ENCODE peak calls at places on chromosomes 5 and 9, in seven cellular contexts. One of them, this sample, is unnamed.

GRCh38 chr5:17355585-17356346 is 138.3 kb downstream of the BASP1 start:
- DNase-seq in HFF-Myc: no peak
- DNase-seq in T-cell: no peak
- DNase-seq in GDM1: no peak
- DNase-seq in midbrain: no peak
- DNase-seq in NCI-H1105 treated with DMSO at 0.1 percent for 48 hours: no peak
- DNase-seq in frontal cortex: no peak
- DNase-seq in this sample: peak

GRCh38 chr5:112551437-112552018 is 132.5 kb upstream of the EPB41L4A start:
- DNase-seq in T-cell: peak
- DNase-seq in HFF-Myc: peak
- DNase-seq in midbrain: peak
- DNase-seq in frontal cortex: peak
- DNase-seq in GDM1: peak
- DNase-seq in NCI-H1105 treated with DMSO at 0.1 percent for 48 hours: peak
- DNase-seq in this sample: peak

GRCh38 chr5:112238473-112238872 is 180.6 kb downstream of the EPB41L4A start:
- DNase-seq in midbrain: no peak
- DNase-seq in GDM1: no peak
- DNase-seq in NCI-H1105 treated with DMSO at 0.1 percent for 48 hours: no peak
- DNase-seq in frontal cortex: no peak
- DNase-seq in HFF-Myc: no peak
- DNase-seq in T-cell: no peak
- DNase-seq in this sample: peak

GRCh38 chr5:3602713-3603502 is 7.3 kb downstream of the IRX1 start:
- DNase-seq in GDM1: no peak
- DNase-seq in T-cell: no peak
- DNase-seq in NCI-H1105 treated with DMSO at 0.1 percent for 48 hours: no peak
- DNase-seq in midbrain: peak
- DNase-seq in frontal cortex: peak
- DNase-seq in HFF-Myc: no peak
- DNase-seq in this sample: no peak

GRCh38 chr9:113599647-113600476 is 136.3 kb downstream of the RGS3 start:
- DNase-seq in NCI-H1105 treated with DMSO at 0.1 percent for 48 hours: no peak
- DNase-seq in GDM1: no peak
- DNase-seq in midbrain: no peak
- DNase-seq in frontal cortex: no peak
- DNase-seq in T-cell: no peak
- DNase-seq in HFF-Myc: peak
- DNase-seq in this sample: no peak

GRCh38 chr5:176620333-176620981 is 9.9 kb downstream of the SNCB start:
- DNase-seq in NCI-H1105 treated with DMSO at 0.1 percent for 48 hours: no peak
- DNase-seq in frontal cortex: no peak
- DNase-seq in GDM1: no peak
- DNase-seq in HFF-Myc: no peak
- DNase-seq in T-cell: no peak
- DNase-seq in midbrain: no peak
- DNase-seq in this sample: no peak

GRCh38 chr5:9956725-9957124 is 293.0 kb downstream of the ATPSCKMT start:
- DNase-seq in T-cell: no peak
- DNase-seq in NCI-H1105 treated with DMSO at 0.1 percent for 48 hours: no peak
- DNase-seq in HFF-Myc: no peak
- DNase-seq in GDM1: no peak
- DNase-seq in frontal cortex: no peak
- DNase-seq in midbrain: no peak
- DNase-seq in this sample: no peak

GRCh38 chr5:131622633-131623032 is 12.4 kb downstream of the RAPGEF6 start:
- DNase-seq in NCI-H1105 treated with DMSO at 0.1 percent for 48 hours: no peak
- DNase-seq in frontal cortex: no peak
- DNase-seq in midbrain: peak
- DNase-seq in HFF-Myc: no peak
- DNase-seq in GDM1: no peak
- DNase-seq in T-cell: no peak
- DNase-seq in this sample: no peak

GRCh38 chr5:9502435-9502834 is 43.4 kb downstream of the SEMA5A start:
- DNase-seq in midbrain: no peak
- DNase-seq in frontal cortex: no peak
- DNase-seq in T-cell: no peak
- DNase-seq in NCI-H1105 treated with DMSO at 0.1 percent for 48 hours: no peak
- DNase-seq in GDM1: no peak
- DNase-seq in HFF-Myc: no peak
- DNase-seq in this sample: no peak

GRCh38 chr9:121246821-121247511 is 21.0 kb upstream of the GSN start:
- DNase-seq in GDM1: no peak
- DNase-seq in midbrain: no peak
- DNase-seq in frontal cortex: no peak
- DNase-seq in HFF-Myc: no peak
- DNase-seq in T-cell: no peak
- DNase-seq in NCI-H1105 treated with DMSO at 0.1 percent for 48 hours: no peak
- DNase-seq in this sample: no peak

GRCh38 chr9:128027166-128027539 is 40.0 kb downstream of the NAIF1 start:
- DNase-seq in HFF-Myc: no peak
- DNase-seq in frontal cortex: no peak
- DNase-seq in T-cell: peak
- DNase-seq in NCI-H1105 treated with DMSO at 0.1 percent for 48 hours: no peak
- DNase-seq in GDM1: no peak
- DNase-seq in midbrain: no peak
- DNase-seq in this sample: no peak

GRCh38 chr5:82011761-82012160 is 39.9 kb downstream of the ATG10 start:
- DNase-seq in GDM1: no peak
- DNase-seq in midbrain: no peak
- DNase-seq in T-cell: no peak
- DNase-seq in frontal cortex: no peak
- DNase-seq in HFF-Myc: no peak
- DNase-seq in NCI-H1105 treated with DMSO at 0.1 percent for 48 hours: no peak
- DNase-seq in this sample: no peak

GRCh38 chr5:137580030-137580429 is 80.9 kb upstream of the SPOCK1 start:
- DNase-seq in T-cell: no peak
- DNase-seq in midbrain: no peak
- DNase-seq in GDM1: no peak
- DNase-seq in NCI-H1105 treated with DMSO at 0.1 percent for 48 hours: no peak
- DNase-seq in HFF-Myc: no peak
- DNase-seq in frontal cortex: no peak
- DNase-seq in this sample: no peak

GRCh38 chr9:91395553-91396470 is 27.8 kb downstream of the NFIL3 start:
- DNase-seq in T-cell: no peak
- DNase-seq in NCI-H1105 treated with DMSO at 0.1 percent for 48 hours: no peak
- DNase-seq in midbrain: no peak
- DNase-seq in HFF-Myc: peak
- DNase-seq in frontal cortex: no peak
- DNase-seq in GDM1: peak
- DNase-seq in this sample: no peak

GRCh38 chr5:1080414-1080813 is 31.4 kb downstream of the SLC12A7 start:
- DNase-seq in frontal cortex: no peak
- DNase-seq in NCI-H1105 treated with DMSO at 0.1 percent for 48 hours: no peak
- DNase-seq in HFF-Myc: no peak
- DNase-seq in midbrain: no peak
- DNase-seq in T-cell: no peak
- DNase-seq in GDM1: no peak
- DNase-seq in this sample: no peak

GRCh38 chr5:177607115-177607451 is 7.2 kb downstream of the B4GALT7 start:
- DNase-seq in NCI-H1105 treated with DMSO at 0.1 percent for 48 hours: no peak
- DNase-seq in HFF-Myc: no peak
- DNase-seq in midbrain: no peak
- DNase-seq in T-cell: no peak
- DNase-seq in frontal cortex: no peak
- DNase-seq in GDM1: no peak
- DNase-seq in this sample: no peak

GRCh38 chr9:138098116-138098907 is 220.7 kb downstream of the CACNA1B start:
- DNase-seq in frontal cortex: peak
- DNase-seq in NCI-H1105 treated with DMSO at 0.1 percent for 48 hours: no peak
- DNase-seq in GDM1: no peak
- DNase-seq in midbrain: no peak
- DNase-seq in HFF-Myc: no peak
- DNase-seq in T-cell: no peak
- DNase-seq in this sample: no peak

GRCh38 chr9:224540-225520 is 10.2 kb downstream of the DOCK8 start:
- DNase-seq in GDM1: no peak
- DNase-seq in HFF-Myc: no peak
- DNase-seq in T-cell: no peak
- DNase-seq in frontal cortex: no peak
- DNase-seq in midbrain: no peak
- DNase-seq in NCI-H1105 treated with DMSO at 0.1 percent for 48 hours: no peak
- DNase-seq in this sample: no peak

GRCh38 chr9:33354651-33355211 is 47.6 kb downstream of the AQP7 start:
- DNase-seq in HFF-Myc: no peak
- DNase-seq in T-cell: no peak
- DNase-seq in NCI-H1105 treated with DMSO at 0.1 percent for 48 hours: no peak
- DNase-seq in frontal cortex: no peak
- DNase-seq in GDM1: no peak
- DNase-seq in midbrain: no peak
- DNase-seq in this sample: no peak

GRCh38 chr9:76893395-76893932 is 12.4 kb downstream of the PRUNE2 start:
- DNase-seq in midbrain: peak
- DNase-seq in T-cell: no peak
- DNase-seq in GDM1: no peak
- DNase-seq in frontal cortex: no peak
- DNase-seq in HFF-Myc: no peak
- DNase-seq in NCI-H1105 treated with DMSO at 0.1 percent for 48 hours: no peak
- DNase-seq in this sample: no peak

GRCh38 chr9:76697110-76697509 is 67.1 kb upstream of the PCA3 start:
- DNase-seq in GDM1: no peak
- DNase-seq in NCI-H1105 treated with DMSO at 0.1 percent for 48 hours: no peak
- DNase-seq in frontal cortex: no peak
- DNase-seq in T-cell: no peak
- DNase-seq in HFF-Myc: no peak
- DNase-seq in midbrain: no peak
- DNase-seq in this sample: no peak

GRCh38 chr5:148976569-148977321 is 86.1 kb downstream of the SH3TC2 start:
- DNase-seq in HFF-Myc: no peak
- DNase-seq in NCI-H1105 treated with DMSO at 0.1 percent for 48 hours: no peak
- DNase-seq in frontal cortex: no peak
- DNase-seq in midbrain: no peak
- DNase-seq in T-cell: no peak
- DNase-seq in GDM1: no peak
- DNase-seq in this sample: no peak

GRCh38 chr5:96566775-96567174 is 95.4 kb upstream of the CAST start:
- DNase-seq in GDM1: no peak
- DNase-seq in HFF-Myc: no peak
- DNase-seq in frontal cortex: no peak
- DNase-seq in T-cell: no peak
- DNase-seq in NCI-H1105 treated with DMSO at 0.1 percent for 48 hours: no peak
- DNase-seq in midbrain: no peak
- DNase-seq in this sample: no peak

GRCh38 chr5:101977729-101978345 is 318.2 kb downstream of the SLCO4C1 start:
- DNase-seq in frontal cortex: no peak
- DNase-seq in GDM1: peak
- DNase-seq in NCI-H1105 treated with DMSO at 0.1 percent for 48 hours: peak
- DNase-seq in midbrain: peak
- DNase-seq in HFF-Myc: peak
- DNase-seq in T-cell: no peak
- DNase-seq in this sample: no peak

GRCh38 chr5:122156724-122157325 is 27.5 kb downstream of the ZNF474 start:
- DNase-seq in NCI-H1105 treated with DMSO at 0.1 percent for 48 hours: no peak
- DNase-seq in HFF-Myc: no peak
- DNase-seq in GDM1: peak
- DNase-seq in midbrain: peak
- DNase-seq in T-cell: no peak
- DNase-seq in frontal cortex: no peak
- DNase-seq in this sample: no peak

This sample was measured in naive B cell.